ENCODE peak calls at places on chromosomes 2 and 18, in nine cellular contexts. C, R, G, J, H, F, S, X and M are unnamed samples.

GRCh38 chr2:26884486-26884885 is 36.6 kb downstream of the DPYSL5 start:
- DNase-seq in F (no peak), R (no peak), H (no peak), G (no peak), X (no peak), S (no peak), J (no peak), C (no peak), M (no peak)

GRCh38 chr2:100741880-100742814 is 77.8 kb upstream of the NPAS2 start:
- DNase-seq in H (no peak), X (peak; percentile 99), J (peak; percentile 100), F (no peak), S (no peak), C (no peak), G (no peak), R (peak; percentile 98), M (no peak)

GRCh38 chr2:99488587-99488998 is 1.2 kb downstream of the REV1 start:
- DNase-seq in H (no peak), S (peak; percentile 13), F (peak; percentile 55), J (peak; percentile 25), R (peak; percentile 43), G (no peak), X (peak; percentile 32), C (peak; percentile 40), M (no peak)

GRCh38 chr2:31051213-31052185 is 86.7 kb downstream of the GALNT14 start:
- DNase-seq in R (no peak), X (no peak), F (no peak), G (no peak), J (no peak), H (peak; percentile 6), C (no peak), S (no peak), M (no peak)

GRCh38 chr18:25737710-25738251 is 352.6 kb downstream of the SS18 start:
- DNase-seq in X (peak; percentile 87), S (no peak), C (no peak), G (peak; percentile 34), F (no peak), H (no peak), J (peak; percentile 98), R (peak; percentile 66), M (no peak)

GRCh38 chr2:238816296-238816695 is 31.6 kb upstream of the TWIST2 start:
- DNase-seq in C (no peak), J (peak; percentile 76), H (no peak), F (no peak), G (no peak), X (no peak), S (no peak), R (no peak), M (no peak)

GRCh38 chr2:23689891-23690290 is 237.0 kb downstream of the ATAD2B start:
- DNase-seq in J (no peak), R (no peak), G (no peak), C (no peak), F (no peak), X (no peak), S (no peak), H (no peak), M (no peak)

GRCh38 chr2:220469201-220469600 is 841.8 kb downstream of the SLC4A3 start:
- DNase-seq in R (peak; percentile 34), S (no peak), G (no peak), C (no peak), H (no peak), X (peak; percentile 82), F (no peak), J (peak; percentile 23), M (no peak)

GRCh38 chr2:96091141-96091710 is 25.1 kb downstream of the ADRA2B start:
- DNase-seq in S (no peak), H (no peak), C (no peak), X (no peak), R (no peak), G (peak; percentile 10), F (no peak), J (no peak), M (peak; percentile 77)

GRCh38 chr2:182435754-182436153 is 8.9 kb upstream of the PDE1A start:
- DNase-seq in C (no peak), R (peak; percentile 60), J (peak; percentile 6), X (peak; percentile 29), G (no peak), F (no peak), S (no peak), H (no peak), M (no peak)

GRCh38 chr18:8750954-8751415 is 45.6 kb downstream of the MTCL1 start:
- DNase-seq in X (peak; percentile 96), H (no peak), G (no peak), J (peak; percentile 95), F (no peak), R (peak; percentile 87), S (no peak), C (no peak), M (no peak)

GRCh38 chr2:111054791-111055627 is 65.7 kb upstream of the BCL2L11 start:
- DNase-seq in C (peak; percentile 73), F (peak; percentile 40), G (no peak), J (no peak), H (no peak), X (no peak), S (no peak), R (no peak), M (no peak)

GRCh38 chr2:181106789-181107418 is 126.5 kb downstream of the UBE2E3 start:
- DNase-seq in X (peak; percentile 95), H (no peak), C (peak; percentile 63), S (no peak), R (peak; percentile 89), G (no peak), J (peak; percentile 86), F (no peak), M (no peak)

GRCh38 chr2:40820319-40820718 is 368.4 kb upstream of the SLC8A1 start:
- DNase-seq in G (no peak), S (no peak), C (no peak), R (peak; percentile 5), J (peak; percentile 12), F (no peak), X (peak; percentile 11), H (no peak), M (no peak)

GRCh38 chr2:224156436-224156835 is 117.3 kb upstream of the SERPINE2 start:
- DNase-seq in H (no peak), F (no peak), J (no peak), C (no peak), G (no peak), X (no peak), S (no peak), R (no peak), M (no peak)

DNA sequence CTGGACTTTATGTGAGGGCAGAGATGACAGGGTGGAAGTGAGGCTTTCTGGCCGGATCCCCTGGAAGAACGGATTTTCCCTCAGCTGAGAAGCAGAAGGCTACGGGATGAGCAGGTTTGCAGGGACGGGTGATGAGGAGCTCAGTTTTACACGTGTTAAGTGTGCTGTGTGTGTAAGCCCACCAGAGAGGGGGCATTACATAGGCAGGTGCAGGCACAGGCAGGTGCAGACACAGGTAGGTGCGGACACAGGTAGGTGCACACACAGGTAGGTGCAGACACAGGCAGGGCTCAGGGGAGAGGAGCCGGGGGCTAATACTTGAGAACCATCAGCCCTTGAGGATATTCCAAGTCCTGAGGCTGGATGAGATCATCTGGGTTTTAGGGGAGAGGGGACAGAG is 107.7 kb downstream of the COPS8 start:
- DNase-seq in H (no peak), F (no peak), X (no peak), R (no peak), C (no peak), G (no peak), S (no peak), J (no peak), M (no peak)
- TF ChIP-seq CTCF in H (no peak), F (no peak), X (no peak), R (no peak), C (no peak), G (no peak), S (no peak), J (no peak), M (no peak)

DNA sequence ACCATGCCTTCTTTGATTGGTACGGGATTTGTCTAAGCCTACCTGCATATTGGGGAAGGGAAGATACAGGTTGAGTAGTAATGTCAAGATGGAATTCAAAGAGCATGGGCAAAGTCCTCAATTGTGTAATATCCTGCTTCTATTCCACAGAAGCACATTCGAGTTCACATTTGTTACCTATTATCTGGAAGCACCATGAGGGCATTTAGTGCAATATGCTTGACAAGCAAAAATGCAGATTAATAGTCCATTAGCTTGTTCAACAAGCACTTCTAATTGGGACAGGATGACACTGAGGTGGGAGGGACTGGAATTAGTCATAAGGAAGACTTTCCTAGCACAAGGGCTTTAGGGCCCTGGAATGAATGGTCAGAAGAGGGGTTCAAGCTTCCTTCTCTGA is 40.5 kb downstream of the MYO5B start:
- DNase-seq in X (no peak), S (no peak), J (no peak), G (no peak), H (no peak), F (no peak), R (no peak), C (no peak), M (no peak)
- TF ChIP-seq CTCF in X (no peak), S (no peak), J (no peak), G (no peak), H (no peak), F (no peak), R (no peak), C (no peak), M (no peak)

GRCh38 chr2:138831691-138832090 is 51.5 kb upstream of the NXPH2 start:
- DNase-seq in R (no peak), G (no peak), C (no peak), H (no peak), F (no peak), J (no peak), X (no peak), S (no peak), M (no peak)

GRCh38 chr2:138829326-138829725 is 49.1 kb upstream of the NXPH2 start:
- DNase-seq in G (peak; percentile 64), F (peak; percentile 37), C (peak; percentile 22), X (peak; percentile 30), J (no peak), H (peak; percentile 66), S (peak; percentile 74), R (peak; percentile 28), M (no peak)

GRCh38 chr2:138831154-138831553 is 51.0 kb upstream of the NXPH2 start:
- DNase-seq in R (no peak), X (no peak), G (no peak), H (no peak), J (no peak), F (no peak), S (no peak), C (no peak), M (no peak)

GRCh38 chr2:138827426-138828054 is 47.4 kb upstream of the NXPH2 start:
- DNase-seq in F (peak; percentile 58), X (peak; percentile 77), C (peak; percentile 46), H (peak; percentile 42), J (peak; percentile 67), S (peak; percentile 25), G (no peak), R (peak; percentile 77), M (no peak)

DNA sequence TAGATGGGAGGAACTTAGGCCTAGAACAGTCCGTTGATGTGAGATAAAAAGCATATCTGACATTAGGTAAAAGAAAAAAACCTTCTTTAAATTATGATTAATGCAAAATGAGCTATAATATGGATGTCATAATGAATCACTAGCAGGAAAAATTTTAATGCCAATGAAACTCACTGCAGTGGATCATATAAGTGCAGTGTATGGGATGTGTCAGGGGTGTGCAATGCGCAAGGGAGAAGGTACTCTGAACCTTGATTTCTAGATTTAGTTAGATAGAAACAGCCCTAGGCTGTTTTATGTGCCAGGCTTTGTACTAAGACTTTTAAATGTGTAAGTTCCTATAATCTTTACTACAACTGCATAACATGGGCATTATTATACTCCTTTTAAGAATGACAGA is 50.4 kb upstream of the NXPH2 start:
- DNase-seq in C (no peak), S (no peak), F (no peak), J (no peak), G (no peak), X (no peak), R (no peak), H (no peak), M (no peak)
- TF ChIP-seq CTCF in C (no peak), S (no peak), F (no peak), J (no peak), G (no peak), X (no peak), R (no peak), H (no peak), M (no peak)

GRCh38 chr18:47772374-47773248 is 157.8 kb downstream of the SMAD2 start:
- DNase-seq in F (peak; percentile 35), R (peak; percentile 79), H (peak; percentile 91), S (peak; percentile 84), C (peak; percentile 71), X (peak; percentile 38), G (no peak), J (peak; percentile 60), M (peak; percentile 78)
- TF ChIP-seq CTCF in F (peak; percentile 79), R (peak; percentile 99), H (peak; percentile 95), S (peak; percentile 93), C (peak; percentile 91), X (peak; percentile 60), G (peak; percentile 40), J (peak; percentile 92), M (no peak)